ENCODE peak calls at places on chromosomes 4 and X, in five cellular contexts. O is nephron progenitor cell, P is thoracic aorta, N is ascending aorta, G is breast epithelium. D is an unnamed sample.
A peak's percentile ranks its signal among the peaks of the same experiment; 100 is the strongest.

GRCh38 chr4:173505924-173506779 is 23.9 kb downstream of the HAND2 start:
- DNase-seq in O (peak; percentile 57), N (peak; percentile 85), P (no peak), G (no peak), D (no peak)

GRCh38 chrX:111779582-111779981 is 96.4 kb upstream of the TRPC5OS start:
- DNase-seq in O (no peak), P (no peak), G (no peak), N (no peak), D (no peak)

GRCh38 chr4:110876866-110877265 is 254.0 kb upstream of the PITX2 start:
- DNase-seq in O (no peak), N (no peak), G (no peak), P (no peak), D (no peak)

GRCh38 chrX:15465896-15466651 is 27.1 kb downstream of the PIR start:
- DNase-seq in O (no peak), G (no peak), N (no peak), P (no peak), D (no peak)

GRCh38 chrX:15815779-15816452 is 25.6 kb downstream of the ZRSR2 start:
- DNase-seq in N (no peak), O (peak; percentile 17), P (no peak), G (no peak), D (no peak)

GRCh38 chr4:22515145-22515887 is 550 bp downstream of the ADGRA3 start:
- DNase-seq in G (no peak), O (peak; percentile 70), P (peak; percentile 13), N (peak; percentile 77), D (no peak)

GRCh38 chr4:155889946-155890345 is 13.6 kb upstream of the TDO2 start:
- DNase-seq in N (no peak), O (no peak), G (no peak), P (no peak), D (no peak)

GRCh38 chr4:172826346-172826745 is 342.3 kb upstream of the GALNT7 start:
- DNase-seq in N (no peak), P (no peak), O (no peak), G (no peak), D (no peak)

GRCh38 chrX:136477026-136477425 is 10.7 kb upstream of the BRS3 start:
- DNase-seq in O (no peak), P (no peak), G (no peak), N (no peak), D (no peak)

GRCh38 chr4:150305995-150306394 is 227.8 kb downstream of the DCLK2 start:
- DNase-seq in P (no peak), G (no peak), N (no peak), O (no peak), D (no peak)

GRCh38 chrX:42746606-42747005 is 31.4 kb downstream of the PPP1R2C start:
- DNase-seq in P (no peak), O (no peak), N (no peak), G (no peak), D (no peak)

GRCh38 chr4:40173470-40173875 is 23.4 kb upstream of the RHOH start:
- DNase-seq in P (no peak), N (no peak), G (no peak), O (no peak), D (no peak)

GRCh38 chr4:31467781-31468180 is 747.6 kb downstream of the PCDH7 start:
- DNase-seq in O (no peak), N (no peak), P (no peak), G (no peak), D (no peak)

GRCh38 chrX:11470231-11470630 is 177.0 kb downstream of the AMELX start:
- DNase-seq in O (no peak), G (no peak), P (no peak), N (no peak), D (no peak)

GRCh38 chr4:17765514-17766286 is 15.7 kb downstream of the FAM184B start:
- DNase-seq in P (no peak), G (no peak), O (no peak), N (no peak), D (no peak)

GRCh38 chrX:41526925-41527324 is 79.8 kb downstream of the NYX start:
- DNase-seq in P (no peak), O (no peak), N (no peak), G (no peak), D (no peak)

GRCh38 chr4:124144302-124144701 is 568.2 kb downstream of the ANKRD50 start:
- DNase-seq in O (peak; percentile 7), G (no peak), N (no peak), P (no peak), D (no peak)

GRCh38 chr4:186724861-186725419 is 1.3 kb upstream of the FAT1 start:
- DNase-seq in P (no peak), N (no peak), O (peak; percentile 27), G (no peak), D (no peak)

GRCh38 chr4:68906238-68907137 is 45.1 kb downstream of the UGT2A3 start:
- DNase-seq in O (no peak), P (no peak), N (no peak), G (no peak), D (no peak)

GRCh38 chr4:123444298-123444731 is 47.7 kb downstream of the SPRY1 start:
- DNase-seq in G (no peak), O (peak; percentile 58), N (no peak), P (no peak), D (peak; percentile 23)

GRCh38 chrX:146907391-146908240 is 93.1 kb upstream of the CXorf51A start:
- DNase-seq in P (no peak), G (no peak), N (no peak), O (no peak), D (no peak)

GRCh38 chr4:81473086-81473396 is 1.3 kb upstream of the RASGEF1B start:
- DNase-seq in N (no peak), P (no peak), G (no peak), O (no peak), D (no peak)

GRCh38 chr4:182578402-182578801 is 335.2 kb downstream of the TENM3 start:
- DNase-seq in N (no peak), G (no peak), O (no peak), P (no peak), D (no peak)

GRCh38 chr4:153465922-153466636 is at the start of gene TMEM131L:
- DNase-seq in P (no peak), G (no peak), N (peak; percentile 79), O (peak; percentile 78), D (peak; percentile 67)

GRCh38 chr4:7434141-7434765 is 477 bp downstream of the PSAPL1 start:
- DNase-seq in P (no peak), O (no peak), N (no peak), G (no peak), D (no peak)

DNA sequence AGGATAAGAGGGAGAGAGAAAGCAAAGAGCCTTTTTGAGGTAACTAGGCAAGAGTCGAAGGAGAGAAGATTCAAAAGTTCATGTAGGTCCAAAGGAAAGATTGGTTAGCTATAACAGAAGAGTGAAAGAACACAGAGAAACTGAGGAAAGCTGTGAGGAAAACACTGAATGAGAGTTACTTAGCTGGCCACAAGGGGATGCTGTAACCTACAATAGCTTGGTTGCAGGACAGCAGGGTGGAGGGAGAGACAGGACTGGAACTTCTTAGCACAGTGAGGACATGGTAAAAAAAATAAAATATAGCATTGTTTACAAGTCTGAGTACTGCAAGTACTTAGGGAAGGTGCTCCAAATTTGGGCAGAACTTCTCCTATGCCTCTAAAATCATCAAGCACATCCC is 48.3 kb downstream of the RAI2 start:
- DNase-seq in N (no peak), G (no peak), P (no peak), O (no peak), D (no peak)
- TF ChIP-seq CTCF in N (peak; percentile 38), G (peak; percentile 56), P (peak; percentile 24), O (peak; percentile 73), D (no peak)

DNA sequence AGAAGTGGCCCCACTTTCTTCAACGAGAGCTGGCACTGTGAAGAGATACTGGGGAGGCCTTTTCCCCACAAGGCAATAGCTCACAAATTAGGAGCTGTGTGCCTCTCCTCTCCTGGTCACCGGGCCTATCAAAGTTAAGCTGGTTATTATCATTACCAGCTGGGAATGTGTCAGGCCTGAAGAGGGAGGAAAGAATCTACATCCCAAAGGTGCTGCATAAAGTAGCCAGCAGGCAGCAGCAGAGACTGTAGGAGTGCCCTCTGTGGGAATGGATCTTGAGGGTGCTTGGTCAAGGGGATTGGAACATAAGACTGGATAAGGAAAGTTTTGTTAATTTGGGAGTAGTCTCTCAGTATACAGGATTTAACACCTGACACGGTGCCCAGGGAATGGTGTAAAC is 9.1 kb upstream of the TMPRSS11D start:
- DNase-seq in N (no peak), O (no peak), G (no peak), P (no peak), D (no peak)
- TF ChIP-seq CTCF in N (no peak), O (no peak), G (no peak), P (no peak), D (no peak)

DNA sequence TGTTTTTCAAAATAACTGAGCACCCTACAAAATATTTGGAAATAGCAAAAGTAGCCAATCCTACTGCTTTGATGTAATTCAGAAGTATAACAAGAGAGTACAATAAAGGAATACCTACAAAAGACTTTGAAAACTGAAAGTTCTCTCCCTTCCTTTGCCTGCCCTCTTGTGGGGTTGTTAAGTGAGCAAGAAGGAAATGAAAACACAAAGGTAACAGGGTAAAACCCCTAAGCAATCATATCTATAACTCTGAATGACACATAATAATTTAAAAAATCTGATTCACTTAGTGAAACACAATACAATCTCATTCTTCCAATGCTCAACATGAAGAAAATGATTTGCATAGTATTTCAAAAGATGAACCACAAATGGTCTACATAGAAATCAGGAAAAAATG is 98.2 kb downstream of the FRYL start:
- DNase-seq in G (no peak), O (no peak), P (no peak), N (no peak), D (no peak)
- TF ChIP-seq CTCF in G (no peak), O (no peak), P (no peak), N (peak; percentile 27), D (no peak)

GRCh38 chr4:762211-763190 is 56.9 kb downstream of the PCGF3 start:
- DNase-seq in P (no peak), G (no peak), O (no peak), N (no peak), D (no peak)
- TF ChIP-seq CTCF in P (no peak), G (peak; percentile 19), O (no peak), N (no peak), D (no peak)

DNA sequence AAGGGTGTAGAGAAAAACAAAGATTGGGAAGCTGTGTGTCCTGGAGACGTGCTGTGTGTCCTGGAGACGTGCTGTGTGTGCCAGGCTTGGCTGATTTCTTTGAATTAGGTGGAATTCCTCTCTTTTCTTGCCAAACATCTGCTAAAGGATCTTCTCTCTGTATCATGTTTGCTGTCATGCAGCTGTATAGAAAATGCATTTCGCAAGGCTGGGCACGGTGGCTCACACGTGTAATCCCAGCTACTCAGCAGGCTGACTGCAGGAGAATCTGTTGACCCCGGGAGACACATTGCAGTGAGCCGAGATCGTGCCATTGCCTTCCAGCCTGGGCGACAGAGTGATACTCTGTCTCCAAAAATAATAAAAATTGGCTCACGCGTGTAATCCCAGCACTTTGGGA is 187.0 kb downstream of the CRLF2 start:
- DNase-seq in P (no peak), O (no peak), G (no peak), N (no peak), D (no peak)
- TF ChIP-seq CTCF in P (no peak), O (no peak), G (no peak), N (no peak), D (no peak)

GRCh38 chr4:83993774-83994173 is 457.9 kb downstream of the GPAT3 start:
- DNase-seq in N (no peak), G (no peak), O (peak; percentile 16), P (no peak), D (no peak)
- TF ChIP-seq CTCF in N (no peak), G (no peak), O (peak; percentile 11), P (no peak), D (no peak)

D was measured in activated B cell treated with CpG ODN at 0.5 μM for 24 hours.